ENCODE peak calls at places on chromosome 2, in six cellular contexts. A is Right ventricle myocardium superior, R is GM10248, Y is HEK293T, O is iris pigment epithelial cell, C is ecto neural progenitor cell. B is an unnamed sample.

GRCh38 chr2:17319090-17319489 is 199.2 kb downstream of the RAD51AP2 start:
- DNase-seq in A (no peak), R (no peak), Y (no peak), O (no peak), C (no peak), B (no peak)

GRCh38 chr2:237441605-237442004 is 27.6 kb upstream of the COL6A3 start:
- DNase-seq in A (no peak), R (no peak), Y (no peak), O (peak), C (no peak), B (peak)

GRCh38 chr2:10283106-10284062 is 19.3 kb upstream of the HPCAL1 start:
- DNase-seq in A (peak), R (no peak), Y (no peak), O (peak), C (no peak), B (no peak)

GRCh38 chr2:36357506-36358316 is 2.1 kb downstream of the CRIM1 start:
- DNase-seq in A (peak), R (no peak), Y (peak), O (peak), C (peak), B (peak)

GRCh38 chr2:240310645-240311044 is 124.8 kb upstream of the GPC1 start:
- DNase-seq in A (no peak), R (no peak), Y (no peak), O (no peak), C (peak), B (no peak)

GRCh38 chr2:56170988-56171387 is 12.8 kb upstream of the CCDC85A start:
- DNase-seq in A (no peak), R (no peak), Y (no peak), O (no peak), C (no peak), B (no peak)

GRCh38 chr2:218218409-218219185 is 1.6 kb downstream of the ARPC2 start:
- DNase-seq in A (no peak), R (peak), Y (no peak), O (no peak), C (no peak), B (no peak)

GRCh38 chr2:177596866-177597265 is 204.3 kb downstream of the AGPS start:
- DNase-seq in A (no peak), R (no peak), Y (no peak), O (no peak), C (no peak), B (no peak)

GRCh38 chr2:25822190-25823117 is 55.8 kb downstream of the ASXL2 start:
- DNase-seq in A (peak), R (peak), Y (no peak), O (peak), C (peak), B (peak)

GRCh38 chr2:205751621-205752031 is 69.3 kb downstream of the NRP2 start:
- DNase-seq in A (no peak), R (no peak), Y (no peak), O (peak), C (no peak), B (no peak)

GRCh38 chr2:208254118-208254870 is 577 bp downstream of the IDH1 start:
- DNase-seq in A (peak), R (peak), Y (peak), O (peak), C (peak), B (peak)

GRCh38 chr2:214856116-214856515 is 46.6 kb upstream of the BARD1 start:
- DNase-seq in A (no peak), R (no peak), Y (no peak), O (peak), C (no peak), B (no peak)

GRCh38 chr2:127371037-127371436 is 16.7 kb downstream of the MAP3K2 start:
- DNase-seq in A (peak), R (no peak), Y (peak), O (no peak), C (no peak), B (no peak)